ENCODE peak calls at places on chromosomes 3 and 15, in four cellular contexts. D is GM23248, Z is HCT116, A is PC-3. M is an unnamed sample.

GRCh38 chr3:16239082-16239770 is 25.5 kb downstream of the DPH3 start:
- DNase-seq in D (peak), Z (no peak), A (no peak), M (no peak)

GRCh38 chr3:185630182-185630622 is 44.1 kb downstream of the SENP2 start:
- DNase-seq in D (peak), Z (no peak), A (peak), M (no peak)

GRCh38 chr3:185739264-185739701 is 85.6 kb downstream of the IGF2BP2 start:
- DNase-seq in D (no peak), Z (no peak), A (no peak), M (peak)

GRCh38 chr3:153045150-153045549 is 116.9 kb upstream of the RAP2B start:
- DNase-seq in D (no peak), Z (no peak), A (no peak), M (no peak)

GRCh38 chr3:122797291-122797690 is 2.4 kb downstream of the SLC49A4 start:
- DNase-seq in D (no peak), Z (no peak), A (peak), M (no peak)

GRCh38 chr3:98994128-98994762 is 92.8 kb upstream of the DCBLD2 start:
- DNase-seq in D (peak), Z (peak), A (peak), M (peak)

GRCh38 chr3:115348951-115349745 is 202.1 kb upstream of the ZBTB20 start:
- DNase-seq in D (no peak), Z (no peak), A (no peak), M (no peak)

GRCh38 chr3:172836390-172836997 is 86.0 kb downstream of the ECT2 start:
- DNase-seq in D (peak), Z (peak), A (peak), M (peak)

GRCh38 chr3:79808515-79808914 is 40.7 kb upstream of the ROBO1 start:
- DNase-seq in D (no peak), Z (no peak), A (no peak), M (no peak)

GRCh38 chr3:101833446-101833974 is 15.8 kb upstream of the NFKBIZ start:
- DNase-seq in D (no peak), Z (no peak), A (no peak), M (no peak)

GRCh38 chr15:84960391-84961113 is 21.1 kb upstream of the PDE8A start:
- DNase-seq in D (no peak), Z (no peak), A (no peak), M (no peak)

GRCh38 chr15:45134682-45135604 is 5.1 kb downstream of the DUOX1 start:
- DNase-seq in D (no peak), Z (no peak), A (no peak), M (peak)

GRCh38 chr3:138435840-138436239 is 1.4 kb downstream of the ESYT3 start:
- DNase-seq in D (no peak), Z (no peak), A (no peak), M (no peak)
- H2AFZ ChIP-seq in D (peak), Z (no peak), A (no peak), M (no peak)

GRCh38 chr3:160451602-160452001 is 2.0 kb upstream of the TRIM59 start:
- DNase-seq in D (no peak), Z (no peak), A (peak), M (no peak)
- H3K9ac ChIP-seq in D (no peak), Z (no peak), A (no peak), M (no peak)

DNA sequence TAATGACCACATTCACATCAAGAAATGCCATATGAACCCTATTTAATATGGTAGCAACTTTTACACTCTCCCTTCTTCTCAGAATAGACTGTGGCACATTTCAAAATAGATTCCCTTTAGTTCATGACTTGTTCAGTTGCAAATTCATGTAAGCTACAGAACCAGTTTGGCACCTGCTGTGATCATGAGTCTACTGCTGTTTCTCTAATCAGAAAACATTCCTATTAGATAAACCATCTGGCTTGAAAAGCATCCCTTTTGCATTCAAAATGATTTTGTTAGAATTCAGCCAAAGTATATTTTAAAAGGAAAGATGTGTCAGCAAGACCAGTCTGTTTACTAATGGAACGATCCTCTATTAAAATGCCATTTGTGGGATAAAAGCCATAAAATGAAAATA is 304.4 kb downstream of the BCHE start:
- DNase-seq in D (no peak), Z (no peak), A (no peak), M (no peak)
- TF ChIP-seq EZH2phosphoT487 in D (no peak), Z (no peak), A (no peak), M (no peak)

GRCh38 chr3:196600359-196600758 is 31.9 kb downstream of the FBXO45 start:
- DNase-seq in D (no peak), Z (no peak), A (no peak), M (no peak)

GRCh38 chr3:196599734-196600128 is 31.3 kb downstream of the FBXO45 start:
- DNase-seq in D (no peak), Z (no peak), A (peak), M (no peak)

DNA sequence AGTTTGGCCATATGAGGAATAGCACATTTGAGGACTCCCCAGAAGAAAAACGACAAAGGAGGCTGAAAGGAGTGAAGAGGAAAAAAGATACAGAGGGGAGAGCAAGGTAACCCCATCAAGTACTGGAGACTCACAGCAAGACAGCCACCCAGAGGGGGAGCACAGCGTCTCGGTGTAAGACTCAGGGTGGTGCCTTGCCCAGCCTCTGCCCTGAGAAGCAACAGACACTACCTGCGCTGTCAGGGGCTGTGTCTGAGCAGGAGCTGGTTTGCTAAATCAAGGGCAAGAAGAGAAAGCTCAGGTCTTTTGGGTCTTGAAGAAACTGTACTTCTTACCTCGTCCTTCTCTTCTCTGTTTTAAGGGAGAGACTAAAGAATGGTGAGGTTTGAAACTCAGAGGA is 27.9 kb downstream of the FBXO45 start:
- DNase-seq in D (peak), Z (no peak), A (no peak), M (no peak)
- H2AFZ ChIP-seq in D (no peak), Z (no peak), A (peak), M (peak)

GRCh38 chr3:32146669-32147315 is 40.4 kb downstream of the GPD1L start:
- DNase-seq in D (no peak), Z (no peak), A (peak), M (no peak)
- H3K9ac ChIP-seq in D (no peak), Z (no peak), A (peak), M (no peak)

DNA sequence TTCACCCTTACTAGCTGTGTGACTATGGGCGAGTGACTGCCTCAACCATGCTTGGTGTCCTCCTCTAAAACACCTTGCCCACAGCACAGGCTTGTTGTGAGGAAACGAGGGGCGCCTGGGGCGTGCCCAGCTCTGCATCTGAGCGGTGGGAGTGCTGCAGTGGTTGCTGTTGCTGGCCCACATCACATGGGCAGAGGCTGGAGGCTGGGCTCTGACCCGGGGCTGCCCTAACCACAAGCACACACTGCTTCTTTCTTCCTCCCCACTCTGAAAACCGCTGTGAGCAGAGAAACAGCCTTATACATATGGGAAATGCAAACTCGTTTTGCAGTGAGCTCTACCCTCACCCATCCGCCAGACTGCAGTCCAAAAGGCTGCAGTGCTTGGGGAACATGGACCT is 74.8 kb upstream of the RPL32 start:
- DNase-seq in D (no peak), Z (no peak), A (no peak), M (no peak)
- TF ChIP-seq EZH2phosphoT487 in D (no peak), Z (no peak), A (no peak), M (no peak)

GRCh38 chr3:156978471-156978961 is 152.4 kb downstream of the LEKR1 start:
- DNase-seq in D (peak), Z (no peak), A (no peak), M (no peak)
- H2AFZ ChIP-seq in D (peak), Z (no peak), A (peak), M (peak)

GRCh38 chr3:30294241-30294667 is 312.1 kb upstream of the TGFBR2 start:
- DNase-seq in D (peak), Z (no peak), A (no peak), M (peak)
- H3K9ac ChIP-seq in D (no peak), Z (no peak), A (no peak), M (no peak)

GRCh38 chr3:8458711-8459110 is 42.9 kb upstream of the LMCD1 start:
- DNase-seq in D (peak), Z (no peak), A (no peak), M (no peak)

GRCh38 chr3:8457039-8457438 is 44.6 kb upstream of the LMCD1 start:
- DNase-seq in D (peak), Z (no peak), A (no peak), M (no peak)

GRCh38 chr3:8456118-8456811 is 45.4 kb upstream of the LMCD1 start:
- DNase-seq in D (peak), Z (no peak), A (peak), M (peak)

GRCh38 chr3:8460050-8460708 is 41.4 kb upstream of the LMCD1 start:
- DNase-seq in D (no peak), Z (no peak), A (no peak), M (no peak)

DNA sequence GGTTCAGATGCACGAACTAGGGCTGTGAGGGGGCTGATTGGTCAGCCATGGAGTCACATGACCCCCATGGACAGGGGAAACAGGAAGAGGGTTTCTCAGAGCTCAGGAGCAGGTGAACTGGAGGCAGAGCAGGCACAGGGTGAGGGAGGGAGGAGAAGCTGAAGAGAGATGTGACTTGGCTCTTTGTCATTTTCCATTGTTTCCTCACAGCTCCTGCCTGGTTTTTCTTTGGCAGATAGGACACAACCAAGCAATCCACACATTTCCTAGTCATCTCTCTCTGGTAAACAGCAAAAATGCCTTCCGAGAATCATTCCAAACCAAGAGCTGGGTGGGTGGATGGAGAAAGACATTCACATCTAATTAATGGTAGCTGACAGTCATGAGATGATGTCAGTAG is 43.4 kb upstream of the LMCD1 start:
- DNase-seq in D (peak), Z (no peak), A (no peak), M (no peak)
- TF ChIP-seq EZH2phosphoT487 in D (peak), Z (no peak), A (no peak), M (no peak)

GRCh38 chr3:183356920-183357319 is 71.5 kb downstream of the MCF2L2 start:
- DNase-seq in D (no peak), Z (no peak), A (no peak), M (no peak)
- H2AFZ ChIP-seq in D (no peak), Z (no peak), A (no peak), M (no peak)

M was measured in neural progenitor cell.